ENCODE peak calls at places on chromosomes 5 and 9, in nine cellular contexts. P is HCEC 1CT, E is head of caudate nucleus, M is NCI-H748 treated with DMSO at 0.1 percent for 48 hours, T is RCC 7860, Y is putamen, K is heart left ventricle, R is AG04450, S is EL. C is an unnamed sample.

GRCh38 chr5:4580772-4581171 is 559.4 kb upstream of the ADAMTS16 start:
- DNase-seq in T (no peak), E (no peak), P (no peak), R (no peak), M (no peak), S (no peak), K (no peak), Y (no peak), C (no peak)

GRCh38 chr9:134551657-134552348 is 89.8 kb upstream of the COL5A1 start:
- DNase-seq in E (peak), Y (no peak), T (peak), S (peak), K (peak), P (peak), R (no peak), M (no peak), C (no peak)

GRCh38 chr9:119802621-119803020 is 433.4 kb upstream of the BRINP1 start:
- DNase-seq in K (peak), Y (peak), M (no peak), S (no peak), E (peak), R (no peak), T (no peak), P (no peak), C (no peak)

GRCh38 chr9:134858051-134858841 is 22.4 kb upstream of the FCN2 start:
- DNase-seq in P (no peak), Y (no peak), M (no peak), T (peak), S (peak), K (peak), E (no peak), R (no peak), C (no peak)

GRCh38 chr5:139671096-139671841 is 23.1 kb downstream of the CXXC5 start:
- DNase-seq in P (no peak), M (no peak), Y (peak), R (no peak), E (peak), T (peak), S (no peak), K (peak), C (no peak)

GRCh38 chr9:18849186-18849724 is 183.8 kb downstream of the SAXO1 start:
- DNase-seq in R (no peak), K (no peak), T (no peak), E (no peak), Y (no peak), P (no peak), S (no peak), M (no peak), C (no peak)

GRCh38 chr5:147857302-147858129 is 21.0 kb upstream of the SCGB3A2 start:
- DNase-seq in P (peak), M (peak), Y (peak), R (peak), E (peak), T (peak), S (peak), K (peak), C (peak)

GRCh38 chr9:134391319-134392231 is 65.3 kb downstream of the RXRA start:
- DNase-seq in Y (no peak), S (no peak), K (no peak), T (no peak), P (no peak), E (no peak), R (no peak), M (no peak), C (no peak)

GRCh38 chr5:143229426-143229895 is 174.0 kb downstream of the NR3C1 start:
- DNase-seq in E (no peak), R (no peak), M (no peak), T (no peak), K (no peak), S (no peak), P (no peak), Y (no peak), C (no peak)

GRCh38 chr9:123073991-123074422 is 40.5 kb downstream of the GPR21 start:
- DNase-seq in E (no peak), R (peak), M (no peak), P (peak), T (no peak), K (no peak), Y (no peak), S (peak), C (no peak)

GRCh38 chr5:54387659-54388232 is 67.8 kb upstream of the HSPB3 start:
- DNase-seq in T (no peak), K (no peak), R (no peak), P (peak), M (peak), Y (no peak), S (peak), E (no peak), C (no peak)

GRCh38 chr9:34898846-34899245 is 59.2 kb upstream of the PHF24 start:
- DNase-seq in P (no peak), E (peak), R (no peak), Y (peak), S (no peak), M (no peak), K (no peak), T (no peak), C (no peak)

GRCh38 chr9:105291938-105292337 is 47.5 kb downstream of the SLC44A1 start:
- DNase-seq in S (no peak), M (no peak), R (no peak), Y (no peak), P (no peak), T (no peak), E (no peak), K (peak), C (no peak)

C was measured in NCI-H345.